ENCODE peak calls at places on chromosome 14, in five cellular contexts. One of them, this sample, is unnamed.

GRCh38 chr14:57487771-57488170 is 5.9 kb downstream of the CCDC198 start:
- DNase-seq in non-pigmented ciliary epithelial cell: peak
- DNase-seq in ureter: no peak
- DNase-seq in GM12865: no peak
- DNase-seq in NCI-H510A treated with DMSO at 0.1 percent for 48 hours: no peak
- DNase-seq in this sample: no peak

GRCh38 chr14:33943484-33943883 is 7.4 kb downstream of the EGLN3 start:
- DNase-seq in NCI-H510A treated with DMSO at 0.1 percent for 48 hours: no peak
- DNase-seq in ureter: no peak
- DNase-seq in GM12865: no peak
- DNase-seq in non-pigmented ciliary epithelial cell: no peak
- DNase-seq in this sample: no peak

GRCh38 chr14:92564361-92565039 is 50.9 kb downstream of the RIN3 start:
- DNase-seq in NCI-H510A treated with DMSO at 0.1 percent for 48 hours: no peak
- DNase-seq in non-pigmented ciliary epithelial cell: no peak
- DNase-seq in GM12865: no peak
- DNase-seq in ureter: no peak
- DNase-seq in this sample: no peak

GRCh38 chr14:89926709-89927108 is 27.8 kb downstream of the EFCAB11 start:
- DNase-seq in ureter: no peak
- DNase-seq in NCI-H510A treated with DMSO at 0.1 percent for 48 hours: no peak
- DNase-seq in non-pigmented ciliary epithelial cell: no peak
- DNase-seq in GM12865: no peak
- DNase-seq in this sample: no peak

GRCh38 chr14:51922624-51923023 is 62.2 kb downstream of the GNG2 start:
- DNase-seq in GM12865: no peak
- DNase-seq in NCI-H510A treated with DMSO at 0.1 percent for 48 hours: no peak
- DNase-seq in non-pigmented ciliary epithelial cell: no peak
- DNase-seq in ureter: no peak
- DNase-seq in this sample: no peak

GRCh38 chr14:70701610-70702009 is 59.9 kb downstream of the TTC9 start:
- DNase-seq in ureter: no peak
- DNase-seq in non-pigmented ciliary epithelial cell: no peak
- DNase-seq in NCI-H510A treated with DMSO at 0.1 percent for 48 hours: no peak
- DNase-seq in GM12865: no peak
- DNase-seq in this sample: no peak

GRCh38 chr14:102317564-102318248 is 1.8 kb upstream of the ZNF839 start:
- DNase-seq in non-pigmented ciliary epithelial cell: no peak
- DNase-seq in GM12865: peak
- DNase-seq in ureter: no peak
- DNase-seq in NCI-H510A treated with DMSO at 0.1 percent for 48 hours: peak
- DNase-seq in this sample: no peak

GRCh38 chr14:95504135-95505029 is 12.1 kb downstream of the SYNE3 start:
- DNase-seq in non-pigmented ciliary epithelial cell: no peak
- DNase-seq in NCI-H510A treated with DMSO at 0.1 percent for 48 hours: no peak
- DNase-seq in ureter: no peak
- DNase-seq in GM12865: peak
- DNase-seq in this sample: no peak

GRCh38 chr14:106506901-106507305 is 980.5 kb downstream of the TMEM121 start:
- DNase-seq in GM12865: no peak
- DNase-seq in ureter: no peak
- DNase-seq in NCI-H510A treated with DMSO at 0.1 percent for 48 hours: no peak
- DNase-seq in non-pigmented ciliary epithelial cell: no peak
- DNase-seq in this sample: peak

GRCh38 chr14:90726656-90727055 is 89.6 kb downstream of the TTC7B start:
- DNase-seq in NCI-H510A treated with DMSO at 0.1 percent for 48 hours: peak
- DNase-seq in ureter: peak
- DNase-seq in non-pigmented ciliary epithelial cell: peak
- DNase-seq in GM12865: no peak
- DNase-seq in this sample: no peak

GRCh38 chr14:28635387-28635786 is 131.2 kb upstream of the FOXG1 start:
- DNase-seq in GM12865: peak
- DNase-seq in ureter: no peak
- DNase-seq in non-pigmented ciliary epithelial cell: no peak
- DNase-seq in NCI-H510A treated with DMSO at 0.1 percent for 48 hours: peak
- DNase-seq in this sample: no peak

GRCh38 chr14:104900639-104901512 is 23.8 kb upstream of the PLD4 start:
- DNase-seq in GM12865: peak
- DNase-seq in NCI-H510A treated with DMSO at 0.1 percent for 48 hours: no peak
- DNase-seq in ureter: no peak
- DNase-seq in non-pigmented ciliary epithelial cell: no peak
- DNase-seq in this sample: no peak

GRCh38 chr14:77260631-77261030 is 10.4 kb downstream of the NGB start:
- DNase-seq in GM12865: no peak
- DNase-seq in ureter: no peak
- DNase-seq in non-pigmented ciliary epithelial cell: no peak
- DNase-seq in NCI-H510A treated with DMSO at 0.1 percent for 48 hours: no peak
- DNase-seq in this sample: no peak

GRCh38 chr14:72904840-72905561 is 11.1 kb upstream of the DPF3 start:
- DNase-seq in ureter: peak
- DNase-seq in GM12865: peak
- DNase-seq in non-pigmented ciliary epithelial cell: no peak
- DNase-seq in NCI-H510A treated with DMSO at 0.1 percent for 48 hours: peak
- DNase-seq in this sample: peak

GRCh38 chr14:58663494-58664111 is 25.8 kb downstream of the DACT1 start:
- DNase-seq in non-pigmented ciliary epithelial cell: peak
- DNase-seq in NCI-H510A treated with DMSO at 0.1 percent for 48 hours: peak
- DNase-seq in GM12865: no peak
- DNase-seq in ureter: no peak
- DNase-seq in this sample: no peak

GRCh38 chr14:53850714-53851296 is 105.8 kb downstream of the BMP4 start:
- DNase-seq in GM12865: no peak
- DNase-seq in non-pigmented ciliary epithelial cell: no peak
- DNase-seq in NCI-H510A treated with DMSO at 0.1 percent for 48 hours: no peak
- DNase-seq in ureter: no peak
- DNase-seq in this sample: no peak

GRCh38 chr14:42214981-42215491 is 608.4 kb downstream of the LRFN5 start:
- DNase-seq in ureter: no peak
- DNase-seq in GM12865: no peak
- DNase-seq in NCI-H510A treated with DMSO at 0.1 percent for 48 hours: no peak
- DNase-seq in non-pigmented ciliary epithelial cell: peak
- DNase-seq in this sample: no peak

GRCh38 chr14:63524537-63525155 is 18.5 kb downstream of the PPP2R5E start:
- DNase-seq in NCI-H510A treated with DMSO at 0.1 percent for 48 hours: no peak
- DNase-seq in ureter: peak
- DNase-seq in GM12865: peak
- DNase-seq in non-pigmented ciliary epithelial cell: no peak
- DNase-seq in this sample: no peak

GRCh38 chr14:34364201-34364600 is 97.8 kb downstream of the SPTSSA start:
- DNase-seq in NCI-H510A treated with DMSO at 0.1 percent for 48 hours: no peak
- DNase-seq in GM12865: no peak
- DNase-seq in ureter: no peak
- DNase-seq in non-pigmented ciliary epithelial cell: no peak
- DNase-seq in this sample: no peak

GRCh38 chr14:52769889-52770288 is 21.5 kb downstream of the GNPNAT1 start:
- DNase-seq in NCI-H510A treated with DMSO at 0.1 percent for 48 hours: no peak
- DNase-seq in ureter: no peak
- DNase-seq in non-pigmented ciliary epithelial cell: no peak
- DNase-seq in GM12865: no peak
- DNase-seq in this sample: no peak

GRCh38 chr14:88632512-88632911 is 69.7 kb downstream of the ZC3H14 start:
- DNase-seq in NCI-H510A treated with DMSO at 0.1 percent for 48 hours: no peak
- DNase-seq in GM12865: no peak
- DNase-seq in ureter: no peak
- DNase-seq in non-pigmented ciliary epithelial cell: no peak
- DNase-seq in this sample: no peak

GRCh38 chr14:32404784-32405573 is 75.9 kb downstream of the AKAP6 start:
- DNase-seq in ureter: no peak
- DNase-seq in NCI-H510A treated with DMSO at 0.1 percent for 48 hours: no peak
- DNase-seq in non-pigmented ciliary epithelial cell: no peak
- DNase-seq in GM12865: no peak
- DNase-seq in this sample: no peak

GRCh38 chr14:35374273-35374681 is 30.3 kb downstream of the NFKBIA start:
- DNase-seq in ureter: peak
- DNase-seq in GM12865: no peak
- DNase-seq in NCI-H510A treated with DMSO at 0.1 percent for 48 hours: peak
- DNase-seq in non-pigmented ciliary epithelial cell: peak
- DNase-seq in this sample: no peak

GRCh38 chr14:51157012-51157411 is 62.1 kb upstream of the TRIM9 start:
- DNase-seq in NCI-H510A treated with DMSO at 0.1 percent for 48 hours: peak
- DNase-seq in ureter: no peak
- DNase-seq in non-pigmented ciliary epithelial cell: no peak
- DNase-seq in GM12865: peak
- DNase-seq in this sample: no peak

GRCh38 chr14:86799244-86799647 is 1193.7 kb downstream of the GALC start:
- DNase-seq in GM12865: no peak
- DNase-seq in ureter: no peak
- DNase-seq in NCI-H510A treated with DMSO at 0.1 percent for 48 hours: no peak
- DNase-seq in non-pigmented ciliary epithelial cell: peak
- DNase-seq in this sample: no peak

GRCh38 chr14:88421286-88421685 is 35.8 kb downstream of the SPATA7 start:
- DNase-seq in GM12865: no peak
- DNase-seq in NCI-H510A treated with DMSO at 0.1 percent for 48 hours: no peak
- DNase-seq in ureter: no peak
- DNase-seq in non-pigmented ciliary epithelial cell: no peak
- DNase-seq in this sample: no peak

GRCh38 chr14:44108601-44109000 is 398.5 kb downstream of the FSCB start:
- DNase-seq in ureter: no peak
- DNase-seq in GM12865: no peak
- DNase-seq in non-pigmented ciliary epithelial cell: no peak
- DNase-seq in NCI-H510A treated with DMSO at 0.1 percent for 48 hours: no peak
- DNase-seq in this sample: no peak

GRCh38 chr14:73059326-73059725 is 992 bp downstream of the RBM25 start:
- DNase-seq in non-pigmented ciliary epithelial cell: no peak
- DNase-seq in GM12865: peak
- DNase-seq in NCI-H510A treated with DMSO at 0.1 percent for 48 hours: peak
- DNase-seq in ureter: no peak
- DNase-seq in this sample: no peak

This sample was measured in central memory CD8-positive, alpha-beta T cell.